ENCODE peak calls at places on chromosomes 3 and 15, in five cellular contexts. B, F, X, W and Y are unnamed samples.

GRCh38 chr3:54071596-54071995 is 50.8 kb upstream of the CACNA2D3 start:
- DNase-seq in B (no peak), F (no peak), X (no peak), W (no peak), Y (no peak)

GRCh38 chr3:72303926-72304325 is 519.0 kb upstream of the PROK2 start:
- DNase-seq in B (no peak), F (no peak), X (no peak), W (no peak), Y (no peak)

GRCh38 chr3:117035785-117036184 is 326.2 kb downstream of the TUSC7 start:
- DNase-seq in B (no peak), F (no peak), X (no peak), W (no peak), Y (no peak)

GRCh38 chr3:179671709-179672337 is 19.0 kb downstream of the USP13 start:
- DNase-seq in B (no peak), F (no peak), X (no peak), W (no peak), Y (no peak)

GRCh38 chr15:73888224-73889041 is 15.1 kb downstream of the TBC1D21 start:
- DNase-seq in B (no peak), F (no peak), X (no peak), W (no peak), Y (no peak)

GRCh38 chr15:39746176-39746575 is 36.5 kb downstream of the FSIP1 start:
- DNase-seq in B (no peak), F (no peak), X (no peak), W (no peak), Y (no peak)

GRCh38 chr3:39056151-39056550 is 4.3 kb downstream of the WDR48 start:
- DNase-seq in B (no peak), F (no peak), X (no peak), W (no peak), Y (no peak)

GRCh38 chr15:38605744-38606143 is 41.1 kb upstream of the RASGRP1 start:
- DNase-seq in B (no peak), F (no peak), X (no peak), W (no peak), Y (no peak)

GRCh38 chr15:71515375-71516186 is 294.8 kb upstream of the NR2E3 start:
- DNase-seq in B (no peak), F (no peak), X (no peak), W (no peak), Y (no peak)

GRCh38 chr15:53072077-53072476 is 281.9 kb upstream of the ONECUT1 start:
- DNase-seq in B (peak; percentile 1), F (no peak), X (peak; percentile 78), W (no peak), Y (no peak)

GRCh38 chr3:50268703-50269451 is at the start of gene SEMA3B:
- DNase-seq in B (no peak), F (no peak), X (no peak), W (no peak), Y (no peak)

GRCh38 chr15:101258238-101259144 is 6.6 kb upstream of the CHSY1 start:
- DNase-seq in B (peak; percentile 75), F (no peak), X (peak; percentile 48), W (peak; percentile 64), Y (peak; percentile 62)

GRCh38 chr3:54304867-54305266 is 182.5 kb downstream of the CACNA2D3 start:
- DNase-seq in B (no peak), F (no peak), X (no peak), W (no peak), Y (no peak)

GRCh38 chr3:172844428-172844827 is 93.9 kb downstream of the ECT2 start:
- DNase-seq in B (no peak), F (no peak), X (no peak), W (no peak), Y (no peak)

GRCh38 chr3:127073931-127074820 is 91.3 kb downstream of the PLXNA1 start:
- DNase-seq in B (no peak), F (no peak), X (no peak), W (no peak), Y (no peak)

GRCh38 chr15:77819271-77819806 is 186.6 kb upstream of the LINGO1 start:
- DNase-seq in B (no peak), F (no peak), X (no peak), W (no peak), Y (no peak)

GRCh38 chr3:113773381-113773780 is 26.5 kb downstream of the ATP6V1A start:
- DNase-seq in B (no peak), F (no peak), X (no peak), W (no peak), Y (no peak)

GRCh38 chr3:183884437-183885296 is at the start of gene PARL:
- DNase-seq in B (peak; percentile 95), F (peak; percentile 86), X (peak; percentile 99), W (peak; percentile 99), Y (peak; percentile 92)

GRCh38 chr3:49864505-49864904 is 5.2 kb downstream of the CAMKV start:
- DNase-seq in B (no peak), F (no peak), X (no peak), W (no peak), Y (no peak)

GRCh38 chr15:85871545-85871944 is 76.8 kb upstream of the KLHL25 start:
- DNase-seq in B (no peak), F (no peak), X (no peak), W (no peak), Y (peak; percentile 12)

GRCh38 chr3:149383703-149384102 is 6.3 kb upstream of the TM4SF1 start:
- DNase-seq in B (no peak), F (no peak), X (no peak), W (no peak), Y (no peak)

GRCh38 chr15:75651810-75652543 is 4.3 kb downstream of the SNX33 start:
- DNase-seq in B (no peak), F (no peak), X (no peak), W (no peak), Y (no peak)

GRCh38 chr15:41899854-41900442 is 6.1 kb upstream of the SPTBN5 start:
- DNase-seq in B (no peak), F (no peak), X (no peak), W (no peak), Y (no peak)

GRCh38 chr15:58694641-58695398 is 54.7 kb downstream of the ADAM10 start:
- DNase-seq in B (no peak), F (no peak), X (no peak), W (no peak), Y (no peak)

GRCh38 chr15:36901012-36901411 is 199.3 kb downstream of the MEIS2 start:
- DNase-seq in B (no peak), F (no peak), X (no peak), W (no peak), Y (no peak)

GRCh38 chr3:128879991-128880390 is 571 bp downstream of the ACAD9 start:
- DNase-seq in B (no peak), F (no peak), X (no peak), W (no peak), Y (no peak)

GRCh38 chr3:125129512-125129962 is 73.7 kb upstream of the HEG1 start:
- DNase-seq in B (no peak), F (no peak), X (no peak), W (no peak), Y (no peak)